ENCODE peak calls at places on chromosomes 13 and 19, in six cellular contexts. V is GM12865; M is CD8-positive, alpha-beta memory T cell; N is posterior vena cava; P is mammary epithelial cell; K is C1 segment of cervical spinal cord. W is an unnamed sample.

GRCh38 chr19:27901078-27901477 is 1311.9 kb downstream of the UQCRFS1 start:
- DNase-seq in V (no peak), M (no peak), N (no peak), P (no peak), K (no peak), W (no peak)

GRCh38 chr19:33245948-33246728 is 20.5 kb upstream of the SLC7A10 start:
- DNase-seq in V (peak), M (no peak), N (no peak), P (no peak), K (no peak), W (no peak)

GRCh38 chr13:48232420-48233096 is 448 bp upstream of the ITM2B start:
- DNase-seq in V (no peak), M (no peak), N (no peak), P (no peak), K (no peak), W (no peak)

GRCh38 chr19:46974181-46974580 is 45.5 kb upstream of the NPAS1 start:
- DNase-seq in V (no peak), M (no peak), N (no peak), P (no peak), K (no peak), W (no peak)

GRCh38 chr19:19028526-19028925 is 4.8 kb downstream of the SUGP2 start:
- DNase-seq in V (no peak), M (no peak), N (no peak), P (no peak), K (no peak), W (no peak)

GRCh38 chr13:29721766-29722165 is 126.3 kb upstream of the SLC7A1 start:
- DNase-seq in V (no peak), M (no peak), N (peak), P (no peak), K (no peak), W (no peak)

GRCh38 chr19:3612330-3612729 is 5.7 kb upstream of the TBXA2R start:
- DNase-seq in V (no peak), M (no peak), N (peak), P (no peak), K (no peak), W (no peak)

GRCh38 chr13:25678398-25678797 is 306.6 kb downstream of the ATP8A2 start:
- DNase-seq in V (no peak), M (no peak), N (no peak), P (no peak), K (no peak), W (no peak)

GRCh38 chr19:33348301-33349010 is 25.1 kb upstream of the CEBPG start:
- DNase-seq in V (no peak), M (no peak), N (no peak), P (peak), K (no peak), W (no peak)

GRCh38 chr13:106518535-106518934 is 16.9 kb downstream of the EFNB2 start:
- DNase-seq in V (no peak), M (no peak), N (no peak), P (no peak), K (no peak), W (no peak)

GRCh38 chr13:105090244-105090643 is 1445.2 kb downstream of the EFNB2 start:
- DNase-seq in V (no peak), M (no peak), N (no peak), P (no peak), K (no peak), W (no peak)

GRCh38 chr13:50241479-50241878 is 226.2 kb downstream of the KCNRG start:
- DNase-seq in V (no peak), M (no peak), N (no peak), P (no peak), K (no peak), W (no peak)

GRCh38 chr13:109697936-109698335 is 88.4 kb downstream of the IRS2 start:
- DNase-seq in V (no peak), M (no peak), N (no peak), P (no peak), K (no peak), W (no peak)

GRCh38 chr13:32530841-32531253 is 7.7 kb downstream of the N4BP2L2 start:
- DNase-seq in V (peak), M (peak), N (no peak), P (peak), K (no peak), W (no peak)

GRCh38 chr13:26558074-26558805 is 757 bp downstream of the WASF3 start:
- DNase-seq in V (no peak), M (no peak), N (no peak), P (peak), K (peak), W (no peak)

GRCh38 chr19:7970716-7971448 is 27.4 kb upstream of the TIMM44 start:
- DNase-seq in V (peak), M (no peak), N (peak), P (no peak), K (no peak), W (no peak)

GRCh38 chr13:76012091-76012721 is 376.1 kb downstream of the LMO7 start:
- DNase-seq in V (no peak), M (no peak), N (no peak), P (no peak), K (no peak), W (no peak)

GRCh38 chr13:113298001-113298945 is 1.2 kb downstream of the LAMP1 start:
- DNase-seq in V (no peak), M (no peak), N (no peak), P (peak), K (no peak), W (no peak)

GRCh38 chr19:2986951-2987491 is 9.7 kb downstream of the TLE6 start:
- DNase-seq in V (no peak), M (no peak), N (no peak), P (no peak), K (no peak), W (no peak)

GRCh38 chr19:19643158-19644053 is at the start of gene GMIP:
- DNase-seq in V (peak), M (peak), N (peak), P (peak), K (peak), W (peak)

GRCh38 chr19:18697680-18698079 is 14.2 kb downstream of the CRTC1 start:
- DNase-seq in V (no peak), M (no peak), N (no peak), P (no peak), K (no peak), W (no peak)

GRCh38 chr19:44948237-44948636 is 2.4 kb downstream of the APOC2 start:
- DNase-seq in V (no peak), M (no peak), N (no peak), P (no peak), K (no peak), W (no peak)

GRCh38 chr19:51572908-51573307 is 1.8 kb downstream of the ZNF175 start:
- DNase-seq in V (no peak), M (no peak), N (no peak), P (peak), K (no peak), W (no peak)

GRCh38 chr13:71864094-71864980 is 2.7 kb downstream of the DACH1 start:
- DNase-seq in V (no peak), M (no peak), N (peak), P (peak), K (no peak), W (no peak)

GRCh38 chr19:45638930-45639729 is at the start of gene EML2:
- DNase-seq in V (peak), M (peak), N (no peak), P (peak), K (no peak), W (no peak)

GRCh38 chr19:21022996-21023395 is 2.5 kb downstream of the ZNF430 start:
- DNase-seq in V (peak), M (no peak), N (no peak), P (peak), K (no peak), W (no peak)

GRCh38 chr13:23909606-23910005 is 12.3 kb upstream of the C1QTNF9B start:
- DNase-seq in V (no peak), M (no peak), N (no peak), P (no peak), K (no peak), W (no peak)

GRCh38 chr19:45913874-45914830 is at the start of gene NANOS2:
- DNase-seq in V (peak), M (no peak), N (no peak), P (no peak), K (no peak), W (no peak)

GRCh38 chr19:45049073-45049736 is 10.4 kb downstream of the CLASRP start:
- DNase-seq in V (no peak), M (no peak), N (no peak), P (peak), K (peak), W (no peak)

GRCh38 chr19:37988758-37989635 is 82.0 kb downstream of the SIPA1L3 start:
- DNase-seq in V (no peak), M (no peak), N (no peak), P (no peak), K (no peak), W (no peak)

GRCh38 chr19:39167461-39168257 is 29.1 kb upstream of the NCCRP1 start:
- DNase-seq in V (no peak), M (no peak), N (no peak), P (peak), K (no peak), W (no peak)

GRCh38 chr13:109782823-109783411 is 3.5 kb downstream of the IRS2 start:
- DNase-seq in V (no peak), M (peak), N (no peak), P (no peak), K (no peak), W (no peak)

GRCh38 chr13:96460571-96460970 is 370.7 kb downstream of the HS6ST3 start:
- DNase-seq in V (no peak), M (no peak), N (no peak), P (no peak), K (no peak), W (no peak)

GRCh38 chr19:40193587-40193849 is 2.3 kb downstream of the MAP3K10 start:
- DNase-seq in V (no peak), M (no peak), N (no peak), P (no peak), K (no peak), W (no peak)

GRCh38 chr19:52336117-52336811 is at the start of gene ZNF610:
- DNase-seq in V (peak), M (peak), N (peak), P (peak), K (peak), W (peak)

W was measured in mesenteric fat pad.